ENCODE peak calls at places on chromosome 16, in nine cellular contexts. T is H1, N is brain microvascular endothelial cell, K is esophagus squamous epithelium, O is GM06990, Z is GM10248, G is HFFc6, H is cardiac muscle cell, S is left ventricle myocardium inferior. P is an unnamed sample.

GRCh38 chr16:88974641-88975215 is 2.3 kb downstream of the CBFA2T3 start:
- DNase-seq in T (no peak), N (no peak), K (no peak), O (no peak), Z (no peak), G (no peak), H (no peak), S (no peak), P (no peak)

GRCh38 chr16:66524601-66525164 is 25.2 kb downstream of the TK2 start:
- DNase-seq in T (no peak), N (no peak), K (no peak), O (peak; percentile 79), Z (peak; percentile 71), G (no peak), H (no peak), S (peak; percentile 31), P (peak; percentile 55)

GRCh38 chr16:2497116-2497630 is 16.6 kb upstream of the ATP6V0C start:
- DNase-seq in T (no peak), N (no peak), K (no peak), O (no peak), Z (no peak), G (no peak), H (no peak), S (peak; percentile 86), P (no peak)

GRCh38 chr16:59907671-59908070 is 1173.6 kb upstream of the GOT2 start:
- DNase-seq in T (no peak), N (no peak), K (no peak), O (no peak), Z (no peak), G (no peak), H (peak; percentile 30), S (no peak), P (no peak)

GRCh38 chr16:79777679-79778078 is 177.1 kb upstream of the MAF start:
- DNase-seq in T (no peak), N (no peak), K (no peak), O (no peak), Z (no peak), G (no peak), H (no peak), S (no peak), P (no peak)

GRCh38 chr16:81625544-81626152 is 153.4 kb upstream of the PLCG2 start:
- DNase-seq in T (no peak), N (no peak), K (no peak), O (peak; percentile 41), Z (peak; percentile 83), G (peak; percentile 38), H (no peak), S (peak; percentile 53), P (no peak)

GRCh38 chr16:81864646-81865382 is 85.7 kb downstream of the PLCG2 start:
- DNase-seq in T (no peak), N (no peak), K (no peak), O (no peak), Z (no peak), G (no peak), H (no peak), S (no peak), P (no peak)

GRCh38 chr16:80536246-80536645 is 4.5 kb upstream of the DYNLRB2 start:
- DNase-seq in T (no peak), N (no peak), K (no peak), O (no peak), Z (no peak), G (no peak), H (no peak), S (no peak), P (no peak)

GRCh38 chr16:87864331-87864989 is 4.8 kb downstream of the SLC7A5 start:
- DNase-seq in T (no peak), N (no peak), K (no peak), O (no peak), Z (no peak), G (no peak), H (no peak), S (no peak), P (no peak)

GRCh38 chr16:58882292-58882691 is 148.2 kb upstream of the GOT2 start:
- DNase-seq in T (no peak), N (no peak), K (no peak), O (peak; percentile 40), Z (peak; percentile 47), G (no peak), H (no peak), S (no peak), P (no peak)

GRCh38 chr16:87847785-87848675 is 21.3 kb downstream of the SLC7A5 start:
- DNase-seq in T (no peak), N (no peak), K (no peak), O (no peak), Z (no peak), G (no peak), H (no peak), S (no peak), P (no peak)

GRCh38 chr16:83439412-83439811 is 368.4 kb upstream of the HSBP1 start:
- DNase-seq in T (no peak), N (no peak), K (no peak), O (no peak), Z (no peak), G (no peak), H (no peak), S (no peak), P (no peak)

GRCh38 chr16:83437036-83437435 is 370.7 kb upstream of the HSBP1 start:
- DNase-seq in T (no peak), N (no peak), K (no peak), O (no peak), Z (no peak), G (no peak), H (no peak), S (no peak), P (no peak)

GRCh38 chr16:83443972-83444371 is 363.8 kb upstream of the HSBP1 start:
- DNase-seq in T (no peak), N (no peak), K (no peak), O (no peak), Z (no peak), G (no peak), H (no peak), S (no peak), P (no peak)

GRCh38 chr16:83438326-83438725 is 369.5 kb upstream of the HSBP1 start:
- DNase-seq in T (no peak), N (no peak), K (no peak), O (no peak), Z (no peak), G (no peak), H (no peak), S (no peak), P (no peak)

GRCh38 chr16:83441523-83441922 is 366.3 kb upstream of the HSBP1 start:
- DNase-seq in T (no peak), N (peak; percentile 14), K (no peak), O (no peak), Z (no peak), G (no peak), H (no peak), S (no peak), P (no peak)
- TF ChIP-seq CTCF in T (no peak), N (no peak), K (no peak), O (no peak), Z (no peak), G (no peak), H (no peak), S (no peak), P (no peak)

DNA sequence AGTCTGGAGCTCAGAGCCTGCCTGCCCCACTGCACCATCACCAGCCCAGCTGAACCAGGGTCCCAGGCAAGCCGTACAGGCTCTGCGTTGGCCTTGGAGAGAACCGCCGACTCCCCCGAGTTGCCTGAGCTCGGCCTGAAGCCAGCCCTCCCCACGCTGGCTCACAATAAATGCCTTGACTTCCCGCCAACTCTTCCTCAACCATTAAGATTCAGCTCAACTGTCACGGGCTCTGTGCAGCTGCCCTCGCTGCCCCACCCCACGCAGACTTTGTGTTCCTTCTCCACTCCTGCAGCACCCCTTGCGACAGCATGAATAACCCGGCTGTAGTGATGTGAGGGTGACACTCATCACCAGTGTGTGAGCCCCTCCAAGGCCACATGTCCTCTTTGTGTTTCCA is 4.8 kb upstream of the QPRT start:
- DNase-seq in T (no peak), N (no peak), K (no peak), O (no peak), Z (no peak), G (no peak), H (no peak), S (peak; percentile 39), P (no peak)
- TF ChIP-seq CTCF in T (no peak), N (no peak), K (no peak), O (no peak), Z (no peak), G (no peak), H (no peak), S (no peak), P (no peak)

DNA sequence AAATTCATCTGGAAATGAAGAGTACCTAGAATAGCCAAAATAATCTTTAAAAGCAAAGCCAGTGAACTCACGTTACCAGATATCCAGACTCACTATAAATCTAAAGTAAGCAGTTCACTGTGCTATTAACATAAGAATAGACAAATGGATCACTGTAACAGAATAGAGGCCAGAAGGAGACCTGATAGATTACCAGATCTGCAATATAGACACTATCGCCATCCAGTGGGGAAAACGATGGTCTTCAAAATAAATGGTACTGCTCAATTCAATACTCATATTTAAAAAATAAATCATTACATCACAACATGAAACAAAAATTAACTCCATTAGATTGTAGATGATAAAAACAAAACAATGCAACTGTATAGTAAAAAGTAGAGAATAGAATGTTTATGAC is 158.6 kb upstream of the CDH8 start:
- DNase-seq in T (no peak), N (no peak), K (no peak), O (no peak), Z (no peak), G (no peak), H (no peak), S (no peak), P (no peak)
- TF ChIP-seq CTCF in T (peak; percentile 17), N (no peak), K (no peak), O (no peak), Z (no peak), G (no peak), H (no peak), S (no peak), P (no peak)

GRCh38 chr16:71645450-71645849 is 19.5 kb downstream of the MARVELD3 start:
- DNase-seq in T (no peak), N (peak; percentile 44), K (no peak), O (no peak), Z (peak; percentile 34), G (peak; percentile 13), H (peak; percentile 17), S (no peak), P (no peak)

GRCh38 chr16:71648162-71648561 is 22.2 kb downstream of the MARVELD3 start:
- DNase-seq in T (no peak), N (no peak), K (no peak), O (no peak), Z (no peak), G (no peak), H (no peak), S (no peak), P (no peak)

GRCh38 chr16:71647391-71647790 is 21.4 kb downstream of the MARVELD3 start:
- DNase-seq in T (no peak), N (no peak), K (no peak), O (no peak), Z (no peak), G (no peak), H (no peak), S (no peak), P (no peak)

GRCh38 chr16:71648921-71649320 is 22.9 kb downstream of the MARVELD3 start:
- DNase-seq in T (no peak), N (no peak), K (no peak), O (no peak), Z (no peak), G (no peak), H (no peak), S (no peak), P (no peak)
- TF ChIP-seq CTCF in T (peak; percentile 76), N (peak; percentile 67), K (no peak), O (peak; percentile 42), Z (peak; percentile 33), G (peak; percentile 61), H (peak; percentile 57), S (peak; percentile 25), P (no peak)